ENCODE peak calls at places on chromosome 4, in four cellular contexts. One of them, this sample, is unnamed.

GRCh38 chr4:54227261-54228063 is 1.6 kb upstream of the PDGFRA start:
- DNase-seq in PC-3: peak
- DNase-seq in stomach: no peak
- DNase-seq in mucosa of descending colon: no peak
- DNase-seq in this sample: no peak

GRCh38 chr4:159206427-159206871 is 103.6 kb downstream of the RAPGEF2 start:
- DNase-seq in PC-3: peak
- DNase-seq in stomach: no peak
- DNase-seq in mucosa of descending colon: no peak
- DNase-seq in this sample: no peak

GRCh38 chr4:77994194-77994721 is 62.9 kb upstream of the FRAS1 start:
- DNase-seq in PC-3: peak
- DNase-seq in stomach: no peak
- DNase-seq in mucosa of descending colon: no peak
- DNase-seq in this sample: peak

GRCh38 chr4:132344924-132345828 is 803.9 kb upstream of the PCDH10 start:
- DNase-seq in PC-3: no peak
- DNase-seq in stomach: no peak
- DNase-seq in mucosa of descending colon: no peak
- DNase-seq in this sample: no peak

GRCh38 chr4:6548201-6548881 is 26.6 kb upstream of the MAN2B2 start:
- DNase-seq in PC-3: peak
- DNase-seq in stomach: no peak
- DNase-seq in mucosa of descending colon: no peak
- DNase-seq in this sample: no peak

GRCh38 chr4:128572778-128573241 is 236.7 kb upstream of the JADE1 start:
- DNase-seq in PC-3: peak
- DNase-seq in stomach: no peak
- DNase-seq in mucosa of descending colon: no peak
- DNase-seq in this sample: no peak

GRCh38 chr4:37648084-37648817 is 37.9 kb downstream of the RELL1 start:
- DNase-seq in PC-3: peak
- DNase-seq in stomach: peak
- DNase-seq in mucosa of descending colon: peak
- DNase-seq in this sample: peak

GRCh38 chr4:161936625-161937133 is 227.1 kb downstream of the FSTL5 start:
- DNase-seq in PC-3: peak
- DNase-seq in stomach: no peak
- DNase-seq in mucosa of descending colon: no peak
- DNase-seq in this sample: no peak

GRCh38 chr4:48668254-48669017 is 111.6 kb downstream of the FRYL start:
- DNase-seq in PC-3: no peak
- DNase-seq in stomach: no peak
- DNase-seq in mucosa of descending colon: no peak
- DNase-seq in this sample: no peak

GRCh38 chr4:177118596-177118995 is 191.1 kb upstream of the NEIL3 start:
- DNase-seq in PC-3: no peak
- DNase-seq in stomach: no peak
- DNase-seq in mucosa of descending colon: no peak
- DNase-seq in this sample: peak

GRCh38 chr4:71095141-71095939 is 101.9 kb downstream of the DCK start:
- DNase-seq in PC-3: no peak
- DNase-seq in stomach: no peak
- DNase-seq in mucosa of descending colon: no peak
- DNase-seq in this sample: no peak

GRCh38 chr4:19982556-19982955 is 269.1 kb upstream of the SLIT2 start:
- DNase-seq in PC-3: peak
- DNase-seq in stomach: no peak
- DNase-seq in mucosa of descending colon: no peak
- DNase-seq in this sample: no peak

GRCh38 chr4:88382621-88383020 is 4.0 kb downstream of the HERC6 start:
- DNase-seq in PC-3: no peak
- DNase-seq in stomach: no peak
- DNase-seq in mucosa of descending colon: no peak
- DNase-seq in this sample: no peak

GRCh38 chr4:10077492-10078335 is 38.9 kb downstream of the WDR1 start:
- DNase-seq in PC-3: peak
- DNase-seq in stomach: peak
- DNase-seq in mucosa of descending colon: no peak
- DNase-seq in this sample: no peak

GRCh38 chr4:186755550-186756519 is 32.2 kb upstream of the FAT1 start:
- DNase-seq in PC-3: no peak
- DNase-seq in stomach: no peak
- DNase-seq in mucosa of descending colon: no peak
- DNase-seq in this sample: no peak

GRCh38 chr4:7759221-7759620 is 180.4 kb downstream of the AFAP1 start:
- DNase-seq in PC-3: no peak
- DNase-seq in stomach: no peak
- DNase-seq in mucosa of descending colon: no peak
- DNase-seq in this sample: no peak

GRCh38 chr4:6926681-6927478 is 17.3 kb downstream of the TBC1D14 start:
- DNase-seq in PC-3: no peak
- DNase-seq in stomach: peak
- DNase-seq in mucosa of descending colon: peak
- DNase-seq in this sample: peak

GRCh38 chr4:10096201-10096975 is 20.2 kb downstream of the WDR1 start:
- DNase-seq in PC-3: peak
- DNase-seq in stomach: peak
- DNase-seq in mucosa of descending colon: peak
- DNase-seq in this sample: peak

GRCh38 chr4:112073201-112073600 is 72.1 kb upstream of the FAM241A start:
- DNase-seq in PC-3: no peak
- DNase-seq in stomach: no peak
- DNase-seq in mucosa of descending colon: no peak
- DNase-seq in this sample: no peak

GRCh38 chr4:74501579-74501978 is 56.6 kb downstream of the AREG start:
- DNase-seq in PC-3: peak
- DNase-seq in stomach: no peak
- DNase-seq in mucosa of descending colon: no peak
- DNase-seq in this sample: no peak

GRCh38 chr4:176882201-176882600 is 89.5 kb upstream of the VEGFC start:
- DNase-seq in PC-3: no peak
- DNase-seq in stomach: no peak
- DNase-seq in mucosa of descending colon: no peak
- DNase-seq in this sample: no peak

GRCh38 chr4:3124070-3124767 is 49.7 kb downstream of the HTT start:
- DNase-seq in PC-3: no peak
- DNase-seq in stomach: no peak
- DNase-seq in mucosa of descending colon: no peak
- DNase-seq in this sample: no peak

GRCh38 chr4:4245172-4245571 is 2.9 kb downstream of the TMEM128 start:
- DNase-seq in PC-3: no peak
- DNase-seq in stomach: no peak
- DNase-seq in mucosa of descending colon: no peak
- DNase-seq in this sample: no peak

GRCh38 chr4:189117426-189117825 is 823.2 kb upstream of the FRG1 start:
- DNase-seq in PC-3: peak
- DNase-seq in stomach: no peak
- DNase-seq in mucosa of descending colon: no peak
- DNase-seq in this sample: no peak

GRCh38 chr4:156547439-156547838 is 424.2 kb downstream of the PDGFC start:
- DNase-seq in PC-3: peak
- DNase-seq in stomach: no peak
- DNase-seq in mucosa of descending colon: no peak
- DNase-seq in this sample: no peak

GRCh38 chr4:176451441-176451840 is 131.7 kb downstream of the SPCS3 start:
- DNase-seq in PC-3: no peak
- DNase-seq in stomach: no peak
- DNase-seq in mucosa of descending colon: no peak
- DNase-seq in this sample: no peak

GRCh38 chr4:104393649-104394048 is 101.0 kb downstream of the CXXC4 start:
- DNase-seq in PC-3: no peak
- DNase-seq in stomach: no peak
- DNase-seq in mucosa of descending colon: no peak
- DNase-seq in this sample: no peak

GRCh38 chr4:74054483-74055032 is 16.1 kb upstream of the CXCL3 start:
- DNase-seq in PC-3: no peak
- DNase-seq in stomach: no peak
- DNase-seq in mucosa of descending colon: no peak
- DNase-seq in this sample: peak

GRCh38 chr4:83124079-83124780 is 9.7 kb upstream of the PLAC8 start:
- DNase-seq in PC-3: no peak
- DNase-seq in stomach: no peak
- DNase-seq in mucosa of descending colon: no peak
- DNase-seq in this sample: no peak

GRCh38 chr4:83129258-83129657 is 14.7 kb upstream of the PLAC8 start:
- DNase-seq in PC-3: no peak
- DNase-seq in stomach: no peak
- DNase-seq in mucosa of descending colon: peak
- DNase-seq in this sample: no peak

GRCh38 chr4:83132065-83132464 is 17.5 kb upstream of the PLAC8 start:
- DNase-seq in PC-3: no peak
- DNase-seq in stomach: no peak
- DNase-seq in mucosa of descending colon: no peak
- DNase-seq in this sample: no peak

GRCh38 chr4:83125738-83126141 is 11.2 kb upstream of the PLAC8 start:
- DNase-seq in PC-3: peak
- DNase-seq in stomach: peak
- DNase-seq in mucosa of descending colon: peak
- DNase-seq in this sample: no peak

GRCh38 chr4:83128235-83128929 is 13.9 kb upstream of the PLAC8 start:
- DNase-seq in PC-3: peak
- DNase-seq in stomach: no peak
- DNase-seq in mucosa of descending colon: no peak
- DNase-seq in this sample: no peak
- TF ChIP-seq CTCF in PC-3: no peak
- TF ChIP-seq CTCF in stomach: no peak
- TF ChIP-seq CTCF in mucosa of descending colon: no peak
- TF ChIP-seq CTCF in this sample: no peak

DNA sequence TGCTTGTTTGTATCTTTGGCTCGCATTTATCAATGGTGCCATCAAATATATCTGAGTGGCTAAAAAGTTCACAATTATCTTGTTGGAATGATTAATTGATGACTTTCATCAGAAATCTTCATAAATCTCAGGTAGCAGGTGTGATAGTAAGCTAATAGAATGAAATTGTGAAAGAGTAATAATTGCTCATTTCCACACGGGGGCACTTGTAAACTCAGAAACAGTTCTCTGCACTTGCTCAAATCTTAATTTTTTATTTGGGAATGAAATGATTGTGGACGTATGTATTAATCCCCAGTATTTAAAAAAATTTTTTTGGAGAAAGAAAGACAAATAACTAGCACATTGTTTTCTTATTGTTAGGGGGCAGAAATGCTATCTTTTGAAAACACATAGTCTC is 132.8 kb downstream of the DTHD1 start:
- DNase-seq in PC-3: peak
- DNase-seq in stomach: no peak
- DNase-seq in mucosa of descending colon: no peak
- DNase-seq in this sample: no peak
- TF ChIP-seq CTCF in PC-3: peak
- TF ChIP-seq CTCF in stomach: no peak
- TF ChIP-seq CTCF in mucosa of descending colon: no peak
- TF ChIP-seq CTCF in this sample: no peak

GRCh38 chr4:168050002-168050401 is 42.3 kb upstream of the ANXA10 start:
- DNase-seq in PC-3: no peak
- DNase-seq in stomach: no peak
- DNase-seq in mucosa of descending colon: no peak
- DNase-seq in this sample: no peak
- TF ChIP-seq CTCF in PC-3: no peak
- TF ChIP-seq CTCF in stomach: no peak
- TF ChIP-seq CTCF in mucosa of descending colon: no peak
- TF ChIP-seq CTCF in this sample: no peak

DNA sequence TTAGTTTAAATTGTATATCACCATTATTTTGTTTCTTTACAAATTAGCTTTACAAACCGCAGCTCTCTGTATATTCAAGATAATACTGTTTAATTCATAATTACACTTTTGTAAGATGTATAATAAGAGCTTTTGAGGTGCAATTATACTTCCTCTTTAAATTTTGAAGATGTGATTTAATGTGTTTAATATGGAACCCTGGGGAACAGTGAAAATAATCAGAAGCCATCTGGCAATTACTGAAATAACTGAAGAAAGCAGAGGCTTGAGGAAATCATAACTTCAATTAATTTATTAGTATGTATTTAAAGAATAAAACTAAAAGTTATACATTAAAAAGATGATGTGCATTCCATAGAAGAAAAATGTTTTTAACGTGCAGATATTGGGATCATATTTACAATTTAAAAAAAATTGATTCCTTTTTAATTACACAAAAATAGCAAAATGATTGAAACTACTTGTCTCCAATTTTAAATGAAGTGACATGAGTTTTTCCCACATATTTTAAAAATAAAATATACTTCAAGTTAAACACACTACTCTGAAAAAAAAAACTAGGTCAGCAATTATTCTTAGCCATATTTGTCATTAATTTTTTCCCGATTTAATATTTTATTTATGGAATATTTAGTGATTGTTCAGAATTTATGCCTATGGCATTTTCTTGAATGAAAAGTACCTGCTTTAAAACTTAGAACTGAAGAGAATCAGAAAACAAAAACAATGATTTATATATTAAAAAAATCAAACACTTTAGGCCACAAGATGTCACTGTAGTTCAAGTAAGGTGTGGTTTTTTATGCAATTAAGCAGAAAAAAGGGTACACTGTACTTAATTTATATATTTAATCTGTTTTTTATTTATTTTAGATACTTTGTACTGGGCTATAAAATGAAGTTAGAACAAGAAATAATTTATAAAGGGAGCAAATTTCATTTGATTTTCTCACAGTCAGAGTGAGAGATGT is 942.7 kb upstream of the NDST4 start:
- DNase-seq in PC-3: peak
- DNase-seq in stomach: no peak
- DNase-seq in mucosa of descending colon: no peak
- DNase-seq in this sample: no peak
- TF ChIP-seq CTCF in PC-3: peak
- TF ChIP-seq CTCF in stomach: no peak
- TF ChIP-seq CTCF in mucosa of descending colon: no peak
- TF ChIP-seq CTCF in this sample: no peak

DNA sequence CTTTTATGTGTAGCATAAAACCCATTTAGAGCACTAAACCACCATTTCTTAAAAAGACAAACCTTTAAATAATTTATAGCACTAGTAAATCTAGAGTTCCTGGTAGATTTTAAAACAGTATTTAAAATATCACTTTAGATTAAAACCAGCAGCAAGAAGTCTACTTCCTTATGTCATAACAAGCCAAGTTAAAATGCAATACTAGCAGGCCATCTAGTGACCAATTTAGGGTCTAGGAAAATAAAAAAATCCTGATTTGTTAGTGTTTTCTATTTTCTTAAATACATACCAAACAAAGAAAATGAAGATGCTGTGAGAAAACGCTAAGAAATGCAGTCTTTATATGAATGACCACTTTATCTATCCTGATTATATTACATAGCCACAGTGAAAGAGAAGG is 53.9 kb downstream of the PAPSS1 start:
- DNase-seq in PC-3: peak
- DNase-seq in stomach: no peak
- DNase-seq in mucosa of descending colon: no peak
- DNase-seq in this sample: no peak
- TF ChIP-seq CTCF in PC-3: peak
- TF ChIP-seq CTCF in stomach: no peak
- TF ChIP-seq CTCF in mucosa of descending colon: no peak
- TF ChIP-seq CTCF in this sample: peak